ENCODE peak calls at places on chromosome 1, in seven cellular contexts. One of them, this sample, is unnamed.

GRCh38 chr1:29290414-29290980 is 54.2 kb downstream of the PTPRU start:
- DNase-seq in astrocyte of the spinal cord: no peak
- DNase-seq in neural crest cell: no peak
- DNase-seq in NCI-H1694 treated with DMSO at 0.1 percent for 48 hours: no peak
- DNase-seq in H9: no peak
- DNase-seq in CD4-positive, alpha-beta memory T cell: no peak
- DNase-seq in activated T-helper 1 cell treated with Interleukin-2 at 50 U/mL for 16 hours: no peak
- DNase-seq in this sample: no peak

GRCh38 chr1:226406401-226406881 is 1.5 kb downstream of the PARP1 start:
- DNase-seq in NCI-H1694 treated with DMSO at 0.1 percent for 48 hours: no peak
- DNase-seq in astrocyte of the spinal cord: peak; percentile 1
- DNase-seq in neural crest cell: no peak
- DNase-seq in CD4-positive, alpha-beta memory T cell: peak; percentile 20
- DNase-seq in activated T-helper 1 cell treated with Interleukin-2 at 50 U/mL for 16 hours: no peak
- DNase-seq in H9: peak; percentile 22
- DNase-seq in this sample: no peak

GRCh38 chr1:39990428-39990827 is 35.5 kb downstream of the MFSD2A start:
- DNase-seq in astrocyte of the spinal cord: no peak
- DNase-seq in H9: no peak
- DNase-seq in CD4-positive, alpha-beta memory T cell: no peak
- DNase-seq in NCI-H1694 treated with DMSO at 0.1 percent for 48 hours: no peak
- DNase-seq in neural crest cell: no peak
- DNase-seq in activated T-helper 1 cell treated with Interleukin-2 at 50 U/mL for 16 hours: no peak
- DNase-seq in this sample: no peak

GRCh38 chr1:66294692-66295384 is 239.1 kb upstream of the SGIP1 start:
- DNase-seq in NCI-H1694 treated with DMSO at 0.1 percent for 48 hours: no peak
- DNase-seq in H9: no peak
- DNase-seq in activated T-helper 1 cell treated with Interleukin-2 at 50 U/mL for 16 hours: no peak
- DNase-seq in CD4-positive, alpha-beta memory T cell: no peak
- DNase-seq in astrocyte of the spinal cord: peak; percentile 67
- DNase-seq in neural crest cell: no peak
- DNase-seq in this sample: no peak

GRCh38 chr1:9080704-9081291 is 11.4 kb upstream of the SLC2A5 start:
- DNase-seq in neural crest cell: no peak
- DNase-seq in astrocyte of the spinal cord: peak; percentile 32
- DNase-seq in H9: no peak
- DNase-seq in activated T-helper 1 cell treated with Interleukin-2 at 50 U/mL for 16 hours: no peak
- DNase-seq in CD4-positive, alpha-beta memory T cell: no peak
- DNase-seq in NCI-H1694 treated with DMSO at 0.1 percent for 48 hours: no peak
- DNase-seq in this sample: no peak

GRCh38 chr1:18632711-18633427 is 2.2 kb downstream of the PAX7 start:
- DNase-seq in H9: peak; percentile 49
- DNase-seq in activated T-helper 1 cell treated with Interleukin-2 at 50 U/mL for 16 hours: no peak
- DNase-seq in CD4-positive, alpha-beta memory T cell: no peak
- DNase-seq in neural crest cell: peak; percentile 31
- DNase-seq in astrocyte of the spinal cord: no peak
- DNase-seq in NCI-H1694 treated with DMSO at 0.1 percent for 48 hours: peak; percentile 10
- DNase-seq in this sample: no peak

GRCh38 chr1:172360960-172361359 is 59.5 kb upstream of the C1orf105 start:
- DNase-seq in activated T-helper 1 cell treated with Interleukin-2 at 50 U/mL for 16 hours: no peak
- DNase-seq in astrocyte of the spinal cord: no peak
- DNase-seq in neural crest cell: no peak
- DNase-seq in NCI-H1694 treated with DMSO at 0.1 percent for 48 hours: no peak
- DNase-seq in H9: no peak
- DNase-seq in CD4-positive, alpha-beta memory T cell: no peak
- DNase-seq in this sample: no peak

GRCh38 chr1:9659328-9659727 is 7.8 kb downstream of the PIK3CD start:
- DNase-seq in neural crest cell: no peak
- DNase-seq in H9: no peak
- DNase-seq in NCI-H1694 treated with DMSO at 0.1 percent for 48 hours: no peak
- DNase-seq in astrocyte of the spinal cord: peak; percentile 19
- DNase-seq in activated T-helper 1 cell treated with Interleukin-2 at 50 U/mL for 16 hours: no peak
- DNase-seq in CD4-positive, alpha-beta memory T cell: no peak
- DNase-seq in this sample: peak; percentile 38

GRCh38 chr1:59218521-59219236 is 78.2 kb upstream of the FGGY start:
- DNase-seq in H9: no peak
- DNase-seq in CD4-positive, alpha-beta memory T cell: no peak
- DNase-seq in astrocyte of the spinal cord: peak; percentile 26
- DNase-seq in NCI-H1694 treated with DMSO at 0.1 percent for 48 hours: no peak
- DNase-seq in activated T-helper 1 cell treated with Interleukin-2 at 50 U/mL for 16 hours: no peak
- DNase-seq in neural crest cell: no peak
- DNase-seq in this sample: no peak

GRCh38 chr1:41381691-41382530 is 20.7 kb downstream of the FOXO6 start:
- DNase-seq in neural crest cell: no peak
- DNase-seq in CD4-positive, alpha-beta memory T cell: peak; percentile 28
- DNase-seq in H9: no peak
- DNase-seq in astrocyte of the spinal cord: no peak
- DNase-seq in activated T-helper 1 cell treated with Interleukin-2 at 50 U/mL for 16 hours: no peak
- DNase-seq in NCI-H1694 treated with DMSO at 0.1 percent for 48 hours: no peak
- DNase-seq in this sample: no peak

GRCh38 chr1:225999227-225999911 is at the start of gene SDE2:
- DNase-seq in astrocyte of the spinal cord: peak; percentile 100
- DNase-seq in CD4-positive, alpha-beta memory T cell: peak; percentile 100
- DNase-seq in activated T-helper 1 cell treated with Interleukin-2 at 50 U/mL for 16 hours: peak; percentile 100
- DNase-seq in neural crest cell: peak; percentile 99
- DNase-seq in H9: peak; percentile 99
- DNase-seq in NCI-H1694 treated with DMSO at 0.1 percent for 48 hours: peak; percentile 95
- DNase-seq in this sample: peak; percentile 84

GRCh38 chr1:162561616-162562451 is at the start of gene UAP1:
- DNase-seq in H9: peak; percentile 27
- DNase-seq in neural crest cell: peak; percentile 16
- DNase-seq in CD4-positive, alpha-beta memory T cell: no peak
- DNase-seq in NCI-H1694 treated with DMSO at 0.1 percent for 48 hours: peak; percentile 6
- DNase-seq in astrocyte of the spinal cord: peak; percentile 42
- DNase-seq in activated T-helper 1 cell treated with Interleukin-2 at 50 U/mL for 16 hours: no peak
- DNase-seq in this sample: no peak

This sample was measured in GM04503.